ENCODE peak calls at places on chromosomes 7 and 10, in six cellular contexts. H is anterior cingulate cortex, M is kidney glomerular epithelial cell, T is NCI-H1092 treated with DMSO at 0.1 percent for 48 hours, Y is GM04503, N is kidney epithelial cell. L is an unnamed sample.

GRCh38 chr10:23363788-23364135 is 19.2 kb upstream of the C10orf67 start:
- DNase-seq in H (no peak), M (no peak), T (no peak), Y (no peak), N (no peak), L (no peak)

GRCh38 chr10:91694170-91694794 is 61.4 kb upstream of the PPP1R3C start:
- DNase-seq in H (no peak), M (peak), T (peak), Y (no peak), N (no peak), L (no peak)

GRCh38 chr7:121633186-121633585 is 237.1 kb upstream of the FAM3C start:
- DNase-seq in H (no peak), M (no peak), T (no peak), Y (no peak), N (no peak), L (no peak)

GRCh38 chr7:121395494-121395960 is 581 bp downstream of the FAM3C start:
- DNase-seq in H (no peak), M (no peak), T (no peak), Y (no peak), N (no peak), L (no peak)

GRCh38 chr7:148503900-148504487 is 86.6 kb upstream of the C7orf33 start:
- DNase-seq in H (no peak), M (peak), T (peak), Y (peak), N (no peak), L (no peak)

GRCh38 chr7:17015575-17015974 is 133.8 kb upstream of the AGR3 start:
- DNase-seq in H (no peak), M (no peak), T (no peak), Y (peak), N (no peak), L (no peak)

GRCh38 chr10:118958984-118959916 is 70.3 kb upstream of the NANOS1 start:
- DNase-seq in H (peak), M (no peak), T (no peak), Y (peak), N (no peak), L (peak)

GRCh38 chr7:150737265-150738055 is at the start of gene GIMAP5:
- DNase-seq in H (no peak), M (no peak), T (no peak), Y (no peak), N (no peak), L (no peak)

GRCh38 chr10:131641231-131641630 is 259.6 kb upstream of the PPP2R2D start:
- DNase-seq in H (no peak), M (no peak), T (no peak), Y (no peak), N (peak), L (no peak)

GRCh38 chr7:134254311-134254710 is 62.4 kb downstream of the SLC35B4 start:
- DNase-seq in H (no peak), M (no peak), T (no peak), Y (no peak), N (no peak), L (no peak)

GRCh38 chr10:102713483-102713813 is 749 bp downstream of the ARL3 start:
- DNase-seq in H (no peak), M (peak), T (no peak), Y (no peak), N (no peak), L (no peak)

GRCh38 chr7:130971297-130971696 is 237.3 kb upstream of the KLF14 start:
- DNase-seq in H (no peak), M (no peak), T (no peak), Y (no peak), N (no peak), L (no peak)

GRCh38 chr7:134636008-134636449 is 10.6 kb upstream of the BPGM start:
- DNase-seq in H (no peak), M (peak), T (no peak), Y (no peak), N (no peak), L (no peak)

L was measured in left ventricle myocardium inferior.